ENCODE peak calls at places on chromosomes 7 and 10, in eight cellular contexts. One of them, this sample, is unnamed. For H3K9me3, the result is how much of the 10 kb centered on the place peaks cover.

GRCh38 chr10:35578608-35578956 is 26.6 kb upstream of the GJD4 start:
- DNase-seq in IMR-90: no peak
- DNase-seq in right cardiac atrium: no peak
- DNase-seq in MM.1S: no peak
- DNase-seq in fibroblast of lung: no peak
- DNase-seq in A549: no peak
- DNase-seq in CD8-positive, alpha-beta memory T cell: no peak
- DNase-seq in endodermal cell: no peak
- DNase-seq in this sample: no peak

GRCh38 chr10:102776779-102777417 is 33.1 kb downstream of the WBP1L start:
- DNase-seq in IMR-90: peak
- DNase-seq in right cardiac atrium: peak
- DNase-seq in MM.1S: peak
- DNase-seq in fibroblast of lung: peak
- DNase-seq in A549: peak
- DNase-seq in CD8-positive, alpha-beta memory T cell: no peak
- DNase-seq in endodermal cell: peak
- DNase-seq in this sample: peak

GRCh38 chr10:103102195-103102594 is 90.9 kb downstream of the NT5C2 start:
- DNase-seq in IMR-90: no peak
- DNase-seq in right cardiac atrium: no peak
- DNase-seq in MM.1S: no peak
- DNase-seq in fibroblast of lung: no peak
- DNase-seq in A549: no peak
- DNase-seq in CD8-positive, alpha-beta memory T cell: no peak
- DNase-seq in endodermal cell: no peak
- DNase-seq in this sample: no peak

GRCh38 chr7:75762350-75762917 is 9.6 kb downstream of the CCL26 start:
- DNase-seq in IMR-90: peak
- DNase-seq in right cardiac atrium: no peak
- DNase-seq in MM.1S: peak
- DNase-seq in fibroblast of lung: peak
- DNase-seq in A549: peak
- DNase-seq in CD8-positive, alpha-beta memory T cell: no peak
- DNase-seq in endodermal cell: no peak
- DNase-seq in this sample: peak

GRCh38 chr7:93981480-93981874 is 22.7 kb downstream of the BET1 start:
- DNase-seq in IMR-90: no peak
- DNase-seq in right cardiac atrium: no peak
- DNase-seq in MM.1S: no peak
- DNase-seq in fibroblast of lung: no peak
- DNase-seq in A549: no peak
- DNase-seq in CD8-positive, alpha-beta memory T cell: no peak
- DNase-seq in endodermal cell: peak
- DNase-seq in this sample: no peak

GRCh38 chr7:24864214-24864817 is 107.1 kb upstream of the GSDME start:
- DNase-seq in IMR-90: no peak
- DNase-seq in right cardiac atrium: no peak
- DNase-seq in MM.1S: no peak
- DNase-seq in fibroblast of lung: no peak
- DNase-seq in A549: no peak
- DNase-seq in CD8-positive, alpha-beta memory T cell: no peak
- DNase-seq in endodermal cell: no peak
- DNase-seq in this sample: no peak

GRCh38 chr10:112799726-112800510 is 150.1 kb upstream of the TCF7L2 start:
- DNase-seq in IMR-90: no peak
- DNase-seq in right cardiac atrium: no peak
- DNase-seq in MM.1S: no peak
- DNase-seq in fibroblast of lung: no peak
- DNase-seq in A549: no peak
- DNase-seq in CD8-positive, alpha-beta memory T cell: no peak
- DNase-seq in endodermal cell: no peak
- DNase-seq in this sample: no peak

GRCh38 chr7:141366098-141366621 is 185.1 kb upstream of the AGK start:
- DNase-seq in IMR-90: no peak
- DNase-seq in right cardiac atrium: no peak
- DNase-seq in MM.1S: no peak
- DNase-seq in fibroblast of lung: peak
- DNase-seq in A549: no peak
- DNase-seq in CD8-positive, alpha-beta memory T cell: no peak
- DNase-seq in endodermal cell: peak
- DNase-seq in this sample: no peak

GRCh38 chr7:102425639-102426267 is 7.6 kb upstream of the ORAI2 start:
- DNase-seq in IMR-90: no peak
- DNase-seq in right cardiac atrium: peak
- DNase-seq in MM.1S: peak
- DNase-seq in fibroblast of lung: no peak
- DNase-seq in A549: no peak
- DNase-seq in CD8-positive, alpha-beta memory T cell: peak
- DNase-seq in endodermal cell: peak
- DNase-seq in this sample: no peak

GRCh38 chr10:21831986-21832735 is 171.4 kb downstream of the DNAJC1 start:
- DNase-seq in IMR-90: peak
- DNase-seq in right cardiac atrium: no peak
- DNase-seq in MM.1S: no peak
- DNase-seq in fibroblast of lung: peak
- DNase-seq in A549: no peak
- DNase-seq in CD8-positive, alpha-beta memory T cell: no peak
- DNase-seq in endodermal cell: no peak
- DNase-seq in this sample: peak

GRCh38 chr10:80186364-80187012 is 18.8 kb downstream of the ANXA11 start:
- DNase-seq in IMR-90: no peak
- DNase-seq in right cardiac atrium: peak
- DNase-seq in MM.1S: no peak
- DNase-seq in fibroblast of lung: no peak
- DNase-seq in A549: no peak
- DNase-seq in CD8-positive, alpha-beta memory T cell: no peak
- DNase-seq in endodermal cell: no peak
- DNase-seq in this sample: no peak

GRCh38 chr7:139598642-139599041 is 75.2 kb downstream of the CLEC2L start:
- DNase-seq in IMR-90: no peak
- DNase-seq in right cardiac atrium: no peak
- DNase-seq in MM.1S: no peak
- DNase-seq in fibroblast of lung: peak
- DNase-seq in A549: peak
- DNase-seq in CD8-positive, alpha-beta memory T cell: no peak
- DNase-seq in endodermal cell: no peak
- DNase-seq in this sample: no peak

GRCh38 chr10:47396311-47396717 is 12.2 kb upstream of the ZNF488 start:
- DNase-seq in IMR-90: no peak
- DNase-seq in right cardiac atrium: no peak
- DNase-seq in MM.1S: no peak
- DNase-seq in fibroblast of lung: peak
- DNase-seq in A549: no peak
- DNase-seq in CD8-positive, alpha-beta memory T cell: no peak
- DNase-seq in endodermal cell: no peak
- DNase-seq in this sample: peak

GRCh38 chr7:18457832-18458231 is 37.7 kb upstream of the HDAC9 start:
- DNase-seq in IMR-90: no peak
- DNase-seq in right cardiac atrium: no peak
- DNase-seq in MM.1S: no peak
- DNase-seq in fibroblast of lung: no peak
- DNase-seq in A549: no peak
- DNase-seq in CD8-positive, alpha-beta memory T cell: no peak
- DNase-seq in endodermal cell: no peak
- DNase-seq in this sample: peak

GRCh38 chr10:99532687-99533495 is at the start of gene NKX2-3:
- DNase-seq in IMR-90: peak
- DNase-seq in right cardiac atrium: peak
- DNase-seq in MM.1S: peak
- DNase-seq in fibroblast of lung: peak
- DNase-seq in A549: peak
- DNase-seq in CD8-positive, alpha-beta memory T cell: no peak
- DNase-seq in endodermal cell: peak
- DNase-seq in this sample: no peak

GRCh38 chr10:131908151-131908550 is 7.3 kb downstream of the PPP2R2D start:
- DNase-seq in IMR-90: no peak
- DNase-seq in right cardiac atrium: no peak
- DNase-seq in MM.1S: no peak
- DNase-seq in fibroblast of lung: no peak
- DNase-seq in A549: no peak
- DNase-seq in CD8-positive, alpha-beta memory T cell: no peak
- DNase-seq in endodermal cell: no peak
- DNase-seq in this sample: no peak

GRCh38 chr7:77631820-77632219 is 64.4 kb upstream of the RSBN1L start:
- DNase-seq in IMR-90: no peak
- DNase-seq in right cardiac atrium: no peak
- DNase-seq in MM.1S: no peak
- DNase-seq in fibroblast of lung: no peak
- DNase-seq in A549: no peak
- DNase-seq in CD8-positive, alpha-beta memory T cell: no peak
- DNase-seq in endodermal cell: no peak
- DNase-seq in this sample: no peak

GRCh38 chr10:88194041-88194887 is 330.8 kb downstream of the PTEN start:
- DNase-seq in IMR-90: peak
- DNase-seq in right cardiac atrium: no peak
- DNase-seq in MM.1S: no peak
- DNase-seq in fibroblast of lung: peak
- DNase-seq in A549: no peak
- DNase-seq in CD8-positive, alpha-beta memory T cell: peak
- DNase-seq in endodermal cell: no peak
- DNase-seq in this sample: peak

GRCh38 chr10:132554053-132554990 is 16.7 kb downstream of the INPP5A start:
- DNase-seq in IMR-90: no peak
- DNase-seq in right cardiac atrium: no peak
- DNase-seq in MM.1S: no peak
- DNase-seq in fibroblast of lung: no peak
- DNase-seq in A549: no peak
- DNase-seq in CD8-positive, alpha-beta memory T cell: peak
- DNase-seq in endodermal cell: peak
- DNase-seq in this sample: no peak

GRCh38 chr10:22629843-22630228 is 84.5 kb downstream of the PIP4K2A start:
- DNase-seq in IMR-90: no peak
- DNase-seq in right cardiac atrium: no peak
- DNase-seq in MM.1S: peak
- DNase-seq in fibroblast of lung: no peak
- DNase-seq in A549: no peak
- DNase-seq in CD8-positive, alpha-beta memory T cell: no peak
- DNase-seq in endodermal cell: no peak
- DNase-seq in this sample: no peak

GRCh38 chr10:133422821-133423771 is 1.3 kb downstream of the SPRN start:
- DNase-seq in IMR-90: no peak
- DNase-seq in right cardiac atrium: no peak
- DNase-seq in MM.1S: no peak
- DNase-seq in fibroblast of lung: no peak
- DNase-seq in A549: no peak
- DNase-seq in CD8-positive, alpha-beta memory T cell: no peak
- DNase-seq in endodermal cell: peak
- DNase-seq in this sample: no peak

GRCh38 chr7:159105845-159106614 is 38.6 kb downstream of the VIPR2 start:
- DNase-seq in IMR-90: no peak
- DNase-seq in right cardiac atrium: no peak
- DNase-seq in MM.1S: no peak
- DNase-seq in fibroblast of lung: no peak
- DNase-seq in A549: no peak
- DNase-seq in CD8-positive, alpha-beta memory T cell: peak
- DNase-seq in endodermal cell: peak
- DNase-seq in this sample: no peak

GRCh38 chr7:67817481-67817880 is 820.8 kb downstream of the TYW1 start:
- DNase-seq in IMR-90: no peak
- DNase-seq in right cardiac atrium: no peak
- DNase-seq in MM.1S: no peak
- DNase-seq in fibroblast of lung: no peak
- DNase-seq in A549: no peak
- DNase-seq in CD8-positive, alpha-beta memory T cell: no peak
- DNase-seq in endodermal cell: no peak
- DNase-seq in this sample: no peak
- H3K9me3 ChIP-seq in IMR-90: under half
- H3K9me3 ChIP-seq in right cardiac atrium: under half
- H3K9me3 ChIP-seq in MM.1S: under half
- H3K9me3 ChIP-seq in fibroblast of lung: under half
- H3K9me3 ChIP-seq in A549: under half
- H3K9me3 ChIP-seq in CD8-positive, alpha-beta memory T cell: under half
- H3K9me3 ChIP-seq in endodermal cell: under half
- H3K9me3 ChIP-seq in this sample: under half

GRCh38 chr10:31749293-31749692 is 179.3 kb downstream of the ARHGAP12 start:
- DNase-seq in IMR-90: peak
- DNase-seq in right cardiac atrium: no peak
- DNase-seq in MM.1S: no peak
- DNase-seq in fibroblast of lung: no peak
- DNase-seq in A549: no peak
- DNase-seq in CD8-positive, alpha-beta memory T cell: no peak
- DNase-seq in endodermal cell: no peak
- DNase-seq in this sample: no peak
- H3K9me3 ChIP-seq in IMR-90: under half
- H3K9me3 ChIP-seq in right cardiac atrium: under half
- H3K9me3 ChIP-seq in MM.1S: under half
- H3K9me3 ChIP-seq in fibroblast of lung: under half
- H3K9me3 ChIP-seq in A549: under half
- H3K9me3 ChIP-seq in CD8-positive, alpha-beta memory T cell: under half
- H3K9me3 ChIP-seq in endodermal cell: under half
- H3K9me3 ChIP-seq in this sample: under half

GRCh38 chr7:64515330-64515729 is 47.5 kb downstream of the ZNF680 start:
- DNase-seq in IMR-90: no peak
- DNase-seq in right cardiac atrium: no peak
- DNase-seq in MM.1S: no peak
- DNase-seq in fibroblast of lung: no peak
- DNase-seq in A549: no peak
- DNase-seq in CD8-positive, alpha-beta memory T cell: no peak
- DNase-seq in endodermal cell: no peak
- DNase-seq in this sample: peak

GRCh38 chr7:64504581-64505120 is 58.2 kb downstream of the ZNF680 start:
- DNase-seq in IMR-90: no peak
- DNase-seq in right cardiac atrium: no peak
- DNase-seq in MM.1S: no peak
- DNase-seq in fibroblast of lung: no peak
- DNase-seq in A549: no peak
- DNase-seq in CD8-positive, alpha-beta memory T cell: no peak
- DNase-seq in endodermal cell: no peak
- DNase-seq in this sample: no peak

DNA sequence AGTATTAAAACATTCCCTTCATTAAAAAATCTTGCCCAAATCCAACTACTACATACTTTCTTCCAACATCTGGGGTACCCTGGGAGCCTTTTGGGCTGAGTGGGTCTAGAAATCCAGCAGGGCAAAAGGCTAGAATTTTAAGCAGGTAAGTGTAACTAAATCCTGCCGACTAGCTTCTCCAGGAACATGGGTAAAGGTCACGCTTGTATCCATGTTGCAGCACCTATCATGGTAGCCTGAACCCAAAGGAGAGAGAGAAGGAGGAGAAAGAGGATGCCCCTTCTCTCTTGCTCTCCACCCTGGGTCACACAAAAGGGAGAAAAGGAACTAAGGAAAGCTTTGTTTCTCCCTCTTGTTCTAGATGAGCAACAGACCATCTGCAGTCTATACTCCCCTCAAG is 53.3 kb downstream of the ZNF680 start:
- DNase-seq in IMR-90: no peak
- DNase-seq in right cardiac atrium: no peak
- DNase-seq in MM.1S: no peak
- DNase-seq in fibroblast of lung: peak
- DNase-seq in A549: peak
- DNase-seq in CD8-positive, alpha-beta memory T cell: no peak
- DNase-seq in endodermal cell: no peak
- DNase-seq in this sample: no peak
- H3K9me3 ChIP-seq in IMR-90: under half
- H3K9me3 ChIP-seq in right cardiac atrium: under half
- H3K9me3 ChIP-seq in MM.1S: under half
- H3K9me3 ChIP-seq in fibroblast of lung: under half
- H3K9me3 ChIP-seq in A549: half or more
- H3K9me3 ChIP-seq in CD8-positive, alpha-beta memory T cell: under half
- H3K9me3 ChIP-seq in endodermal cell: half or more
- H3K9me3 ChIP-seq in this sample: under half

GRCh38 chr10:42519761-42520460 is 118.5 kb downstream of the ZNF33B start:
- DNase-seq in IMR-90: no peak
- DNase-seq in right cardiac atrium: no peak
- DNase-seq in MM.1S: no peak
- DNase-seq in fibroblast of lung: peak
- DNase-seq in A549: peak
- DNase-seq in CD8-positive, alpha-beta memory T cell: no peak
- DNase-seq in endodermal cell: no peak
- DNase-seq in this sample: no peak
- H3K9me3 ChIP-seq in IMR-90: half or more
- H3K9me3 ChIP-seq in right cardiac atrium: under half
- H3K9me3 ChIP-seq in MM.1S: under half
- H3K9me3 ChIP-seq in fibroblast of lung: under half
- H3K9me3 ChIP-seq in A549: half or more
- H3K9me3 ChIP-seq in CD8-positive, alpha-beta memory T cell: half or more
- H3K9me3 ChIP-seq in endodermal cell: half or more
- H3K9me3 ChIP-seq in this sample: half or more